ENCODE peak calls at places on chromosomes 6 and 20, in seven cellular contexts. R, E, W, J, A, X and T are unnamed samples.

GRCh38 chr6:46042355-46042999 is 26.8 kb upstream of the CLIC5 start:
- DNase-seq in R (peak; percentile 40), E (peak; percentile 58), W (no peak), J (peak; percentile 27), A (peak; percentile 8), X (no peak), T (no peak)

GRCh38 chr6:41247288-41247865 is 19.2 kb downstream of the TREML4 start:
- DNase-seq in R (no peak), E (no peak), W (no peak), J (no peak), A (no peak), X (no peak), T (no peak)

GRCh38 chr6:22401206-22401605 is 104.4 kb upstream of the PRL start:
- DNase-seq in R (no peak), E (no peak), W (no peak), J (no peak), A (no peak), X (no peak), T (no peak)

GRCh38 chr6:34986845-34987246 is 97.8 kb downstream of the ANKS1A start:
- DNase-seq in R (peak; percentile 80), E (peak; percentile 36), W (no peak), J (peak; percentile 71), A (peak; percentile 66), X (peak; percentile 77), T (peak; percentile 68)

GRCh38 chr6:99276747-99277146 is 72.7 kb downstream of the FAXC start:
- DNase-seq in R (no peak), E (no peak), W (no peak), J (no peak), A (no peak), X (no peak), T (no peak)

GRCh38 chr20:63087236-63087871 is 80.6 kb upstream of the BHLHE23 start:
- DNase-seq in R (no peak), E (no peak), W (no peak), J (no peak), A (no peak), X (no peak), T (no peak)

GRCh38 chr20:47782091-47782490 is 3.2 kb downstream of the SULF2 start:
- DNase-seq in R (no peak), E (no peak), W (no peak), J (no peak), A (no peak), X (no peak), T (no peak)

GRCh38 chr6:105196076-105196475 is 16.3 kb upstream of the POPDC3 start:
- DNase-seq in R (no peak), E (no peak), W (no peak), J (no peak), A (no peak), X (no peak), T (no peak)

GRCh38 chr6:115545410-115545986 is 515.2 kb downstream of the FRK start:
- DNase-seq in R (no peak), E (no peak), W (no peak), J (peak; percentile 22), A (no peak), X (peak; percentile 75), T (peak; percentile 25)

GRCh38 chr20:57707320-57707719 is 2.5 kb downstream of the PMEPA1 start:
- DNase-seq in R (no peak), E (no peak), W (no peak), J (no peak), A (no peak), X (no peak), T (no peak)

GRCh38 chr6:64477311-64477850 is 841.8 kb downstream of the PHF3 start:
- DNase-seq in R (no peak), E (no peak), W (no peak), J (no peak), A (no peak), X (no peak), T (no peak)

GRCh38 chr20:63884506-63885263 is 10.2 kb upstream of the DNAJC5 start:
- DNase-seq in R (no peak), E (no peak), W (no peak), J (no peak), A (peak; percentile 63), X (no peak), T (no peak)

GRCh38 chr20:36591854-36592641 is 13.5 kb upstream of the RAB5IF start:
- DNase-seq in R (peak; percentile 47), E (peak; percentile 22), W (no peak), J (peak; percentile 73), A (peak; percentile 46), X (no peak), T (no peak)

GRCh38 chr20:53911301-53911700 is 159.1 kb downstream of the BCAS1 start:
- DNase-seq in R (no peak), E (no peak), W (no peak), J (no peak), A (no peak), X (no peak), T (no peak)

GRCh38 chr20:53916173-53916512 is 154.3 kb downstream of the BCAS1 start:
- DNase-seq in R (no peak), E (no peak), W (no peak), J (no peak), A (no peak), X (no peak), T (no peak)

GRCh38 chr20:53914861-53915458 is 155.4 kb downstream of the BCAS1 start:
- DNase-seq in R (no peak), E (no peak), W (no peak), J (no peak), A (peak; percentile 35), X (no peak), T (no peak)

GRCh38 chr20:53915459-53916172 is 154.8 kb downstream of the BCAS1 start:
- DNase-seq in R (peak; percentile 84), E (peak; percentile 72), W (peak; percentile 89), J (peak; percentile 84), A (peak; percentile 86), X (peak; percentile 97), T (peak; percentile 83)

DNA sequence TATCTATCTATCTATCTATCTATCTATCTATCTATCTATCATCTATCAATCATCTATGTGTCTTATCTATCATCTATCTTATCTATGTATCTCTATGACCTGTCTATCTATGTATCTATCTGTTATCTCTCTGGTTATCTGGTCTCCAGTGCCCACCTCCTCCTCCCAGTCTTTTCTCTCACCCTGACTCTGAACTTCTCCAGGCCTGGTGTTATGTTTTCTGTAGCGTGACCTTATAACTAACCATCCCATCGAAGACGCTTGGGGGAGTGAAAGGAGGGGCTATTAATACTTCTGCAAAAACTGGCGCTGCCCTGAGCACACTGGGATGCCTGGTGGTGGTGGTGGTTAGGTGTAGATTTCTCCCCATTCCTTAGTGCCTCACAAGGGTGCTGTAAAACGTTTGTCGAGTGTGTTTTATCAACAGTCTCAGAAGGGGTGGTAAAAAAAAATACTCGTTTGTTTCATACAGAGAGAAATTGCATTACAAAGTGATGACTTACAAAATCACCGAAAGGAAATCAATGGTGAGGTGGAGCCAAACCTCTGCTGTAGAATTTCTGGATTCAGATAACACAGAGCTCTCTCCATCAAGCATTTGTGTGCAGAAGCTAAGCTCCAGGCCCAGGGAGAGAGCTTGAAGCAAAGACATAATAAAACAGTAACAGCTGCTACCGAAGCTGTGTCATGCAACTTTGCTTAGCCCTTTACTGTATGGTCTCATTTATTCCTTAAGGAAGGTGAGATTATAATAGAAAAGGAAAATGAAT is 156.1 kb downstream of the BCAS1 start:
- DNase-seq in R (no peak), E (no peak), W (no peak), J (no peak), A (no peak), X (no peak), T (no peak)
- H3K4me3 ChIP-seq in R (no peak overlapping the region), E (no peak overlapping the region), W (peak overlapping the region; percentile 56), J (no peak overlapping the region), A (no peak overlapping the region), X (no peak overlapping the region), T (no peak overlapping the region)

DNA sequence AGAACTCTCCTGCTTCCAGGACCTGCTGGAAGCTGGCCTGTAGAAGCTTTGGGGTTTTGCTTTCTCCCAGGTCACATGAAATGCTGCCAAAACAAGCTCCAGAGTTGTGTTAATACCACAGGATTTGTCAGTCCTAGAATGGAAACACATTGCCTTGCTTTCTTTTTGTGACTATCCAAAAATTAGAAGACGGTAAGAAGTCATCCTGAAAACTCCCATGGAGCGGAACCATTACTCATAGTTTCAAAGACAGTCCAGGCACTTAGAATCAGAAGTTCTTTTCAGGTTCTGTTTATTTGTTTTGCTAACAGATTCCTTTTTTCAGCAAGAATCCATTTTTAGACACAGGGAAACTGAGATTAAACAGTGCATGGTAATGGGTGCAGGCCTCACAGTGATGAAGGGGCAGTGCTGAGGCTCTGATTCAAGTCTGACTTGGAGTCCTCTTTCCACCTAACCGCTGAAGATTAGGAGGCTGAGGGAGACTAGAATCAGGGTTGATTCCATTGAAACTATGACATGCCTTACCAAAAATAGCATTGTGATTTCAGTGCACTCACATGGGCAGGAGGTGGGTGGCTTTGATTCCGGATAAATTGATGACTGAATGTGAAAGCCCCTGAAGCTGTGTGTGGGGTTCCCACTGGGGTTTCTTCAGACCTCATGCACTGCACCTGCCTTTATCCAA is 72.2 kb upstream of the NAA20 start:
- DNase-seq in R (no peak), E (no peak), W (peak; percentile 40), J (no peak), A (no peak), X (no peak), T (no peak)
- H3K4me1 ChIP-seq in R (peaks cover 2% of the 10 kb centered on the region), E (no peaks in the 10 kb centered on the region), W (peaks cover 19% of the 10 kb centered on the region), J (peaks cover 65% of the 10 kb centered on the region), A (no peaks in the 10 kb centered on the region), X (no peaks in the 10 kb centered on the region), T (no peaks in the 10 kb centered on the region)

DNA sequence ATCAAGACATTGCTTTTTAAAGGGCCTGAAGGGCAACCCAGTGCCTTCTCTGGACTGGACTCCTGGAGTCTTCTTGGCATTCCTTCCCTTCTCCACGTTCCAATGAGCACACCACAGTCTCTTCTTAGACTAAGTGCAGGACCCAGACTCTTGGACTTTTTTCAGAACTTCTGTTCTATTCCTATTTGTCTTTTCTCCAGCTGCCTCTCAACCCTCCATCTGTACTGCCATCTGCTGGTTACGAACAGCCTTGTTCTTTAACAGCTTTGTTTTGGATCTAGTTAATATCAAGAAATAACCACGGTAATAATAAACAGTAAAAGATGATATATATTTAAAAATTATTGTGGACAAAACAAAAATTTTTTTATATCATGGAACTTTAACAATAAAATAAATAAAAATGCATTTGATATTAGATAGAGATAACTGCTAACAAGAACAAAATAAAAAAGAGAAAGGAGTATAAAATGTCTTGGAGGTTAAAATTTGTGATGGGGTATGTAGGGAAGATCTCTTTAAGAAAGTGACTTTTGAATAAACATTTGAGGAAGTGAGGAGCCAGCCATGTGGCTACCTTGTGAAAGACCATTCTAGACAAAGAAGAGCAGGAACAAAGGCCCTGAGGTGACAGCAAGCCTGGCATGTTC is 105.1 kb upstream of the HCRTR2 start:
- DNase-seq in R (no peak), E (peak; percentile 49), W (no peak), J (peak; percentile 49), A (peak; percentile 11), X (peak; percentile 48), T (peak; percentile 9)
- TF ChIP-seq YY1 in R (no peak), E (no peak), W (no peak), J (no peak), A (no peak), X (no peak), T (no peak)

DNA sequence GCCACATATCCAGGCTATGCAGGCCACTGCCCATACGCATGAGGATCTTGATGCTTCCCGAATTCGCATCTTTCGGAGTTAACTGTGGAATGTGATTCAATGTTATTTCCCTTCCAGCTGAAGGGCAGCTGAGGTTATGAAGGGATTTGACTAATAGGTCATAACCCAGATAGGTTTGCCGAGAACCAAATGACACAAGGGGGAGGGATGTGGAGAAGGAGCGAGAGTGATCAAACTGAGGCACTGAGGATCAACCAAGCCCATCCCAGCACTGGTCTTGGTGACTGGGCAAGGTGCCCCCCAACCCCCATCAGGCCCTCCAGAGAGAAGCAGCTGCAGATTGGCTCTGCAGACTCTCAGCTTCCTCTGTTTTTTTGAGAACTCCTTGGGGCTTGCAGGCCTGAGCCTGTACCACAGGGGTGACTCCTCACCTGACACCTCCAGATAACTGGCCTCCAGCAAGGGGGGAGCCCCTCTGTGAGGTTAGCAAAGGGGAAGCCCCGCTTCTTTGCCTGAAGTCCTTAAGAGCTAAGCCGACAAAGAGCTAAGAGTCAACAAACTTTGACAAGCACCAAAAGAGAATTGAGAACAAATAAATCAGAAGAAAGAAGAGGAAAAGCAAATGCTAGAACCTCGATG is 185.9 kb downstream of the PDE7B start:
- DNase-seq in R (no peak), E (no peak), W (no peak), J (no peak), A (no peak), X (no peak), T (no peak)
- H3K4me3 ChIP-seq in R (no peak overlapping the region), E (no peak overlapping the region), W (no peak overlapping the region), J (no peak overlapping the region), A (peak overlapping the region; percentile 48), X (no peak overlapping the region), T (no peak overlapping the region)